ENCODE peak calls at places on chromosomes 6 and 20, in six cellular contexts. W is AG04450; Y is naive thymus-derived CD4-positive, alpha-beta T cell; A is endodermal cell; X is activated CD4-positive, alpha-beta T cell treated with anti-CD3 and anti-CD28 coated beads, Interleukin-2, amount 50 U/mL, for 24 hours; I is CD8-positive, alpha-beta memory T cell. P is an unnamed sample.
A peak's percentile ranks its signal among the peaks of the same experiment; 100 is the strongest.

GRCh38 chr6:91242614-91242949 is 655.7 kb upstream of the MAP3K7 start:
- DNase-seq in A (no peak), Y (no peak), I (no peak), W (no peak), X (no peak), P (no peak)

GRCh38 chr20:21808863-21809664 is 103.6 kb downstream of the PAX1 start:
- DNase-seq in W (no peak), A (peak; percentile 92), I (no peak), X (peak; percentile 7), Y (no peak), P (no peak)

GRCh38 chr6:150694889-150695288 is 95.2 kb downstream of the PLEKHG1 start:
- DNase-seq in Y (no peak), W (no peak), X (no peak), I (no peak), A (no peak), P (no peak)

GRCh38 chr20:59645316-59645715 is 41.0 kb downstream of the PHACTR3 start:
- DNase-seq in I (no peak), W (no peak), X (no peak), Y (no peak), A (no peak), P (no peak)

GRCh38 chr6:21847712-21848111 is 254.2 kb downstream of the SOX4 start:
- DNase-seq in A (no peak), W (no peak), X (no peak), I (no peak), Y (no peak), P (no peak)

GRCh38 chr6:89117285-89118108 is at the start of gene SRSF12:
- DNase-seq in X (peak; percentile 3), I (peak; percentile 38), W (no peak), A (peak; percentile 84), Y (peak; percentile 33), P (no peak)

GRCh38 chr6:85641916-85642773 is 541 bp downstream of the SYNCRIP start:
- DNase-seq in W (no peak), X (peak; percentile 39), Y (peak; percentile 52), I (peak; percentile 64), A (peak; percentile 78), P (no peak)

GRCh38 chr6:80550748-80551147 is 444.3 kb downstream of the BCKDHB start:
- DNase-seq in I (no peak), A (no peak), X (no peak), W (no peak), Y (no peak), P (no peak)

GRCh38 chr6:140968062-140968461 is 1164.7 kb upstream of the GJE1 start:
- DNase-seq in W (no peak), X (no peak), A (no peak), Y (no peak), I (no peak), P (no peak)

GRCh38 chr20:45934046-45934586 is 367 bp upstream of the PCIF1 start:
- DNase-seq in Y (no peak), X (no peak), W (no peak), I (no peak), A (peak; percentile 81), P (no peak)

GRCh38 chr6:159249150-159249549 is 80.0 kb downstream of the FNDC1 start:
- DNase-seq in I (no peak), W (no peak), X (no peak), A (no peak), Y (no peak), P (no peak)

GRCh38 chr20:22523499-22524392 is 60.6 kb downstream of the FOXA2 start:
- DNase-seq in Y (no peak), X (no peak), I (no peak), A (no peak), W (no peak), P (no peak)

GRCh38 chr20:9285617-9286016 is 216.7 kb downstream of the PLCB4 start:
- DNase-seq in A (no peak), Y (no peak), W (no peak), X (no peak), I (no peak), P (no peak)

GRCh38 chr6:125918681-125919566 is 37.6 kb upstream of the HINT3 start:
- DNase-seq in A (no peak), X (peak; percentile 62), W (peak; percentile 46), Y (peak; percentile 4), I (peak; percentile 32), P (peak; percentile 57)

GRCh38 chr20:41475507-41475906 is 108.9 kb upstream of the EMILIN3 start:
- DNase-seq in W (no peak), I (no peak), Y (no peak), X (no peak), A (no peak), P (no peak)

GRCh38 chr6:23940466-23940865 is 185.5 kb upstream of the NRSN1 start:
- DNase-seq in W (no peak), A (no peak), I (no peak), Y (no peak), X (no peak), P (no peak)

GRCh38 chr6:11909696-11910132 is 102.4 kb upstream of the HIVEP1 start:
- DNase-seq in Y (no peak), X (no peak), A (no peak), I (no peak), W (no peak), P (no peak)

GRCh38 chr20:10449270-10449669 is 14.2 kb downstream of the SLX4IP start:
- DNase-seq in Y (no peak), I (no peak), W (no peak), X (no peak), A (no peak), P (no peak)

GRCh38 chr6:91704531-91704930 is 1117.7 kb upstream of the MAP3K7 start:
- DNase-seq in I (no peak), Y (no peak), W (no peak), A (no peak), X (no peak), P (no peak)

GRCh38 chr6:41878961-41879405 is 16.2 kb downstream of the USP49 start:
- DNase-seq in X (no peak), W (peak; percentile 41), I (no peak), Y (no peak), A (no peak), P (no peak)

GRCh38 chr20:45355209-45355608 is 7.0 kb upstream of the SDC4 start:
- DNase-seq in Y (no peak), A (no peak), W (no peak), I (no peak), X (no peak), P (no peak)

GRCh38 chr6:112149236-112149635 is 61.8 kb downstream of the FAM229B start:
- DNase-seq in W (no peak), A (no peak), Y (no peak), I (no peak), X (no peak), P (no peak)

GRCh38 chr6:87045521-87046075 is 49.3 kb downstream of the CGA start:
- DNase-seq in X (no peak), Y (no peak), A (no peak), W (no peak), I (no peak), P (no peak)

GRCh38 chr6:3398755-3399671 is 57.8 kb downstream of the SLC22A23 start:
- DNase-seq in Y (no peak), A (no peak), W (no peak), I (no peak), X (no peak), P (no peak)

GRCh38 chr6:5151295-5151954 is 66.3 kb downstream of the PPP1R3G start:
- DNase-seq in W (no peak), I (no peak), Y (no peak), X (no peak), A (no peak), P (no peak)

GRCh38 chr6:139494376-139495025 is 120.1 kb upstream of the CITED2 start:
- DNase-seq in W (no peak), I (no peak), X (no peak), Y (no peak), A (no peak), P (no peak)

GRCh38 chr6:141107562-141108160 is 1025.1 kb upstream of the GJE1 start:
- DNase-seq in W (no peak), Y (no peak), X (no peak), A (no peak), I (no peak), P (no peak)

GRCh38 chr6:135883045-135883444 is 31.5 kb downstream of the PDE7B start:
- DNase-seq in Y (no peak), A (no peak), I (no peak), X (no peak), W (no peak), P (no peak)

GRCh38 chr6:64013061-64013410 is 377.4 kb downstream of the PHF3 start:
- DNase-seq in X (no peak), W (no peak), Y (no peak), I (no peak), A (no peak), P (no peak)

GRCh38 chr6:43355862-43356590 is 13.4 kb downstream of the ZNF318 start:
- DNase-seq in X (no peak), A (peak; percentile 72), Y (no peak), W (no peak), I (no peak), P (no peak)

GRCh38 chr6:27178001-27178730 is 69.3 kb upstream of the PRSS16 start:
- DNase-seq in A (peak; percentile 87), W (peak; percentile 85), I (peak; percentile 74), Y (peak; percentile 34), X (peak; percentile 53), P (no peak)

GRCh38 chr6:149075616-149076354 is 241.7 kb upstream of the TAB2 start:
- DNase-seq in I (no peak), X (no peak), A (no peak), W (no peak), Y (no peak), P (no peak)

GRCh38 chr20:46199198-46199597 is 81.1 kb downstream of the CD40 start:
- DNase-seq in Y (no peak), I (no peak), A (peak; percentile 93), X (no peak), W (no peak), P (no peak)

GRCh38 chr20:47019106-47019824 is 124.6 kb downstream of the EYA2 start:
- DNase-seq in W (peak; percentile 88), Y (no peak), I (no peak), X (no peak), A (no peak), P (peak; percentile 33)

GRCh38 chr6:10968776-10969175 is 75.3 kb downstream of the ELOVL2 start:
- DNase-seq in Y (no peak), I (no peak), W (peak; percentile 37), A (no peak), X (no peak), P (no peak)